ENCODE peak calls at places on chromosomes 16 and 17, in eight cellular contexts. G is choroid plexus epithelial cell; V is AG08395; M is AG09319; K is heart left ventricle; N is activated naive CD4-positive, alpha-beta T cell; I is OCI-LY7; W is GM03348. L is an unnamed sample.

GRCh38 chr17:49216953-49217650 is 6.6 kb downstream of the ABI3 start:
- DNase-seq in G (no peak), V (no peak), M (no peak), K (peak), N (no peak), I (no peak), W (no peak), L (no peak)

GRCh38 chr17:32875904-32876413 is 965 bp downstream of the MYO1D start:
- DNase-seq in G (peak), V (no peak), M (peak), K (no peak), N (no peak), I (no peak), W (peak), L (no peak)

GRCh38 chr17:73231363-73231762 is 30.3 kb downstream of the CPSF4L start:
- DNase-seq in G (peak), V (peak), M (no peak), K (no peak), N (no peak), I (peak), W (peak), L (peak)

GRCh38 chr16:87129771-87130170 is 187.4 kb downstream of the C16orf95 start:
- DNase-seq in G (peak), V (no peak), M (no peak), K (no peak), N (no peak), I (no peak), W (no peak), L (no peak)

GRCh38 chr16:4505356-4506153 is 29.4 kb downstream of the HMOX2 start:
- DNase-seq in G (no peak), V (no peak), M (no peak), K (no peak), N (peak), I (peak), W (no peak), L (peak)

GRCh38 chr17:50641339-50641725 is 6.7 kb downstream of the ABCC3 start:
- DNase-seq in G (no peak), V (no peak), M (no peak), K (no peak), N (no peak), I (no peak), W (no peak), L (no peak)

GRCh38 chr16:10242076-10242475 is 59.8 kb upstream of the GRIN2A start:
- DNase-seq in G (no peak), V (no peak), M (no peak), K (no peak), N (no peak), I (no peak), W (no peak), L (no peak)

GRCh38 chr16:81514568-81515258 is 70.1 kb downstream of the CMIP start:
- DNase-seq in G (no peak), V (no peak), M (no peak), K (no peak), N (no peak), I (no peak), W (no peak), L (no peak)

GRCh38 chr17:51422634-51423033 is 162.3 kb downstream of the UTP18 start:
- DNase-seq in G (no peak), V (no peak), M (no peak), K (no peak), N (no peak), I (no peak), W (no peak), L (no peak)

GRCh38 chr16:56451753-56452689 is 667 bp downstream of the OGFOD1 start:
- DNase-seq in G (peak), V (peak), M (no peak), K (peak), N (no peak), I (peak), W (peak), L (peak)

GRCh38 chr17:3626831-3627565 is 9.1 kb downstream of the SHPK start:
- DNase-seq in G (no peak), V (peak), M (no peak), K (no peak), N (no peak), I (no peak), W (no peak), L (no peak)

GRCh38 chr17:8041249-8041928 is 2.5 kb downstream of the ALOX15B start:
- DNase-seq in G (peak), V (peak), M (peak), K (no peak), N (no peak), I (peak), W (peak), L (peak)

GRCh38 chr16:66478733-66479511 is 51.8 kb downstream of the BEAN1 start:
- DNase-seq in G (peak), V (peak), M (peak), K (peak), N (peak), I (peak), W (peak), L (peak)

GRCh38 chr17:43401293-43401692 is 2.5 kb downstream of the ARL4D start:
- DNase-seq in G (peak), V (peak), M (peak), K (no peak), N (no peak), I (no peak), W (peak), L (no peak)

GRCh38 chr16:20191566-20191965 is 117.9 kb upstream of the GPR139 start:
- DNase-seq in G (peak), V (no peak), M (no peak), K (no peak), N (no peak), I (no peak), W (no peak), L (no peak)

GRCh38 chr17:80426671-80427326 is 11.8 kb downstream of the ENDOV start:
- DNase-seq in G (peak), V (peak), M (peak), K (peak), N (peak), I (peak), W (peak), L (peak)

GRCh38 chr17:68972119-68972704 is 17.0 kb upstream of the ABCA8 start:
- DNase-seq in G (peak), V (peak), M (peak), K (no peak), N (no peak), I (peak), W (peak), L (peak)

GRCh38 chr17:81333626-81334368 is 38.7 kb upstream of the SLC38A10 start:
- DNase-seq in G (no peak), V (no peak), M (no peak), K (no peak), N (no peak), I (no peak), W (no peak), L (no peak)

GRCh38 chr16:67393111-67393789 is at the start of gene TPPP3:
- DNase-seq in G (peak), V (peak), M (peak), K (peak), N (no peak), I (no peak), W (peak), L (no peak)

L was measured in NAMALWA.